ENCODE peak calls at places on chromosomes 5 and 9, in five cellular contexts. G is heart left ventricle, N is A673, B is aorta, F is Peyer's patch. W is an unnamed sample.

GRCh38 chr5:133386662-133387061 is 225.7 kb downstream of the FSTL4 start:
- DNase-seq in B (no peak), G (peak; percentile 6), N (no peak), F (peak; percentile 11), W (peak; percentile 7)

GRCh38 chr5:180353226-180353962 is at the start of gene GFPT2:
- DNase-seq in B (peak; percentile 94), N (peak; percentile 81), G (peak; percentile 82), F (peak; percentile 89), W (peak; percentile 90)

GRCh38 chr9:97176206-97176605 is 131.3 kb upstream of the CCDC180 start:
- DNase-seq in N (peak; percentile 9), G (no peak), F (no peak), B (no peak), W (no peak)

GRCh38 chr9:136665111-136665703 is 2.5 kb downstream of the EGFL7 start:
- DNase-seq in N (peak; percentile 69), B (no peak), F (no peak), G (no peak), W (no peak)

GRCh38 chr5:73116506-73116905 is 3.9 kb upstream of the TMEM171 start:
- DNase-seq in B (no peak), G (no peak), F (no peak), N (no peak), W (no peak)

GRCh38 chr5:65811004-65811403 is 89.0 kb downstream of the NLN start:
- DNase-seq in N (no peak), G (no peak), F (no peak), B (no peak), W (no peak)

GRCh38 chr9:26326473-26327044 is 566.0 kb downstream of the CAAP1 start:
- DNase-seq in G (no peak), N (peak; percentile 33), F (no peak), B (no peak), W (no peak)

GRCh38 chr5:94693043-94693822 is 74.8 kb downstream of the SLF1 start:
- DNase-seq in N (peak; percentile 59), F (no peak), G (no peak), B (no peak), W (no peak)

GRCh38 chr5:56369333-56369947 is 136.3 kb upstream of the ANKRD55 start:
- DNase-seq in F (no peak), N (no peak), B (no peak), G (no peak), W (no peak)

GRCh38 chr5:125367702-125368101 is 621.3 kb upstream of the ZNF608 start:
- DNase-seq in N (no peak), G (no peak), B (no peak), F (no peak), W (no peak)

GRCh38 chr9:136743639-136744211 is 985 bp upstream of the LCN10 start:
- DNase-seq in N (no peak), G (no peak), B (no peak), F (no peak), W (no peak)

GRCh38 chr5:74639538-74640449 is 734 bp downstream of the ENC1 start:
- DNase-seq in F (no peak), G (no peak), N (peak; percentile 62), B (peak; percentile 84), W (peak; percentile 81)

GRCh38 chr9:112119225-112120045 is 55.7 kb downstream of the SUSD1 start:
- DNase-seq in N (no peak), B (no peak), G (no peak), F (peak; percentile 67), W (no peak)

GRCh38 chr5:17258429-17258828 is 41.0 kb downstream of the BASP1 start:
- DNase-seq in G (no peak), B (no peak), F (no peak), N (no peak), W (no peak)

GRCh38 chr5:110925398-110925797 is 146.1 kb upstream of the TSLP start:
- DNase-seq in F (no peak), N (no peak), B (no peak), G (no peak), W (no peak)

GRCh38 chr5:88925692-88926490 is 42.9 kb upstream of the MEF2C start:
- DNase-seq in G (no peak), N (no peak), F (no peak), B (no peak), W (no peak)

GRCh38 chr5:16937023-16937379 is 913 bp upstream of the MYO10 start:
- DNase-seq in B (no peak), G (no peak), F (peak; percentile 78), N (no peak), W (no peak)

GRCh38 chr9:108665856-108666784 is 189.7 kb downstream of the ACTL7B start:
- DNase-seq in G (no peak), B (no peak), F (no peak), N (no peak), W (no peak)

GRCh38 chr9:93346240-93347112 is 105.0 kb upstream of the FAM120A start:
- DNase-seq in F (no peak), N (no peak), G (no peak), B (no peak), W (no peak)

GRCh38 chr9:123036886-123037540 is 3.5 kb downstream of the GPR21 start:
- DNase-seq in N (no peak), G (no peak), B (no peak), F (no peak), W (no peak)

GRCh38 chr5:21159526-21160059 is 1171.6 kb upstream of the CDH18 start:
- DNase-seq in G (no peak), F (no peak), B (no peak), N (no peak), W (no peak)

GRCh38 chr9:4923580-4924544 is 61.2 kb upstream of the JAK2 start:
- DNase-seq in G (no peak), B (no peak), N (peak; percentile 57), F (no peak), W (no peak)

GRCh38 chr9:134960701-134961181 is 43.0 kb upstream of the FCN1 start:
- DNase-seq in N (no peak), B (no peak), F (peak; percentile 29), G (peak; percentile 14), W (no peak)

GRCh38 chr5:149493316-149493715 is 57.9 kb downstream of the CSNK1A1 start:
- DNase-seq in N (no peak), G (no peak), B (no peak), F (no peak), W (no peak)

GRCh38 chr5:58299266-58299665 is 160.6 kb downstream of the PLK2 start:
- DNase-seq in G (no peak), B (no peak), N (no peak), F (no peak), W (no peak)

GRCh38 chr5:154945695-154946301 is 4.9 kb downstream of the MRPL22 start:
- DNase-seq in N (no peak), G (no peak), B (no peak), F (no peak), W (no peak)

GRCh38 chr5:20105915-20106314 is 117.9 kb upstream of the CDH18 start:
- DNase-seq in G (no peak), B (no peak), N (no peak), F (no peak), W (no peak)

GRCh38 chr9:115969096-115969495 is 184.5 kb upstream of the PAPPA start:
- DNase-seq in F (no peak), G (no peak), B (no peak), N (no peak), W (no peak)

GRCh38 chr5:35089688-35090314 is 42.1 kb upstream of the AGXT2 start:
- DNase-seq in F (peak; percentile 82), G (peak; percentile 24), N (peak; percentile 64), B (no peak), W (no peak)

GRCh38 chr9:74277532-74277931 is 219.6 kb upstream of the RORB start:
- DNase-seq in F (peak; percentile 48), G (no peak), N (no peak), B (no peak), W (no peak)

GRCh38 chr9:81619353-81620008 is 69.9 kb downstream of the TLE1 start:
- DNase-seq in N (no peak), F (no peak), G (no peak), B (no peak), W (no peak)

GRCh38 chr9:129610473-129611301 is 10.2 kb downstream of the C9orf50 start:
- DNase-seq in F (peak; percentile 85), G (peak; percentile 86), B (peak; percentile 94), N (peak; percentile 83), W (peak; percentile 89)

GRCh38 chr5:55986931-55987330 is 7.8 kb downstream of the IL6ST start:
- DNase-seq in G (no peak), B (no peak), F (no peak), N (no peak), W (no peak)

GRCh38 chr5:135577421-135577820 is 1.4 kb downstream of the CXCL14 start:
- DNase-seq in F (no peak), B (no peak), G (no peak), N (no peak), W (no peak)
- H3K27ac ChIP-seq in F (peak overlapping the region; percentile 37), B (no peak overlapping the region), G (no peak overlapping the region), N (no peak overlapping the region), W (no peak overlapping the region)

GRCh38 chr5:96703384-96703910 is 41.3 kb downstream of the CAST start:
- DNase-seq in F (peak; percentile 89), B (no peak), N (no peak), G (no peak), W (no peak)
- H3K27ac ChIP-seq in F (peak overlapping the region; percentile 92), B (peak overlapping the region; percentile 12), N (peak overlapping the region; percentile 84), G (peak overlapping the region; percentile 98), W (peak overlapping the region; percentile 90)

GRCh38 chr5:139273322-139273571 is 20.3 kb upstream of the MATR3 start:
- DNase-seq in G (no peak), B (no peak), F (no peak), N (no peak), W (no peak)

GRCh38 chr5:139272471-139273321 is 20.8 kb upstream of the MATR3 start:
- DNase-seq in G (no peak), B (no peak), N (peak; percentile 90), F (peak; percentile 77), W (no peak)

GRCh38 chr5:139271201-139272027 is 22.1 kb upstream of the MATR3 start:
- DNase-seq in B (no peak), F (no peak), N (no peak), G (no peak), W (no peak)

GRCh38 chr5:139267481-139267880 is 26.1 kb upstream of the MATR3 start:
- DNase-seq in F (no peak), B (no peak), N (no peak), G (no peak), W (no peak)

DNA sequence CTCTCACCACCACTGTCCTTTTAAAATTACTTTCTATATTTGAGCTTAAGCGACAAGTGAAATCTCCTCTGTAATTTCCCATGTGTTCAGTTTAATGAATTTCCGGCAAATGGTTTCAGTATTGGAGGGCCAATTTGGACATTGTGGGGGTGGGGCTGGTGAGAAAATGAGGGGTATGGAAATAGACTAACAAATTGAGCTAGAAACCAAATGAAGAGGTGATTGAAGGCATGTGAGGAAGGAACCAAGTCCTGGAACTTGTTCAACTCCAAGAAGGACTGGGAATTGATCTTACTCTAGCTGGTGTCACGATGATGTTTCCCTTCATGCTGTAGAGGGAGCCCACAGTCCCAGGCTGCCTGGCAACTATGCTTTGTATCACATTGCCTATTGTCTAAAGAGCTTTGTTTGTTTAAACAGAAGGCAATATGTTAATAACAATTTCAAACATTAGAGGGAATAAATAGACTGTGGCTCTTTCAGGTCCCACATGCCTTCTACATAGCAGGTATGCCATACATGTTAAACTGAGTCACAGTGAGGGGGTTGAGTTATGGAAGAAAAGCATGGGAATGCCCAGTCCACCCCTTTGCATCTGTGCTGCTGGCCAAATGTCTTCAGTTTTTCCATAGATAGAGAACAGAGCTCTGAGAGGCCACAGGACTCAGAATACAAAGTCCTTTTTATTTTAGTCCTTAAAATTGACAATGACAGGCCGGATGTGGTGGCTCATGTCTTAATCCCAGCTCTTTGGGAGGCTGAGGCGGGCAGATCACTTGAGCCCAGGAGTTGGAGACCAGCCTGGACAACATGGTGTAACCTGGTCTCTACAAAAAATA is 25.0 kb upstream of the MATR3 start:
- DNase-seq in G (no peak), N (no peak), F (no peak), B (no peak), W (no peak)
- H3K27ac ChIP-seq in G (peak overlapping the region; percentile 79), N (no peak overlapping the region), F (no peak overlapping the region), B (no peak overlapping the region), W (no peak overlapping the region)

GRCh38 chr5:100148239-100148638 is 386.9 kb upstream of the FAM174A start:
- DNase-seq in N (no peak), B (no peak), G (no peak), F (no peak), W (no peak)
- H3K27ac ChIP-seq in N (no peak overlapping the region), B (no peak overlapping the region), G (no peak overlapping the region), F (no peak overlapping the region), W (no peak overlapping the region)